ENCODE peak calls at places on chromosomes 3 and 15, in seven cellular contexts. One of them, this sample, is unnamed.

GRCh38 chr3:60364475-60364874 is 886.8 kb downstream of the FHIT start:
- DNase-seq in T1000: no peak
- DNase-seq in AG08395: no peak
- DNase-seq in HepG2: no peak
- DNase-seq in left ventricle myocardium inferior: no peak
- DNase-seq in Kasumi-1: no peak
- DNase-seq in brain microvascular endothelial cell: no peak
- DNase-seq in this sample: no peak

GRCh38 chr3:171396048-171396447 is 64.2 kb downstream of the TNIK start:
- DNase-seq in T1000: no peak
- DNase-seq in AG08395: no peak
- DNase-seq in HepG2: peak
- DNase-seq in left ventricle myocardium inferior: no peak
- DNase-seq in Kasumi-1: no peak
- DNase-seq in brain microvascular endothelial cell: peak
- DNase-seq in this sample: no peak

GRCh38 chr3:71707600-71707999 is 17.6 kb downstream of the EIF4E3 start:
- DNase-seq in T1000: no peak
- DNase-seq in AG08395: no peak
- DNase-seq in HepG2: no peak
- DNase-seq in left ventricle myocardium inferior: no peak
- DNase-seq in Kasumi-1: no peak
- DNase-seq in brain microvascular endothelial cell: peak
- DNase-seq in this sample: no peak

GRCh38 chr3:94114667-94115066 is 51.8 kb downstream of the NSUN3 start:
- DNase-seq in T1000: no peak
- DNase-seq in AG08395: no peak
- DNase-seq in HepG2: no peak
- DNase-seq in left ventricle myocardium inferior: no peak
- DNase-seq in Kasumi-1: no peak
- DNase-seq in brain microvascular endothelial cell: no peak
- DNase-seq in this sample: no peak

GRCh38 chr3:39362177-39362576 is 21.0 kb upstream of the SLC25A38 start:
- DNase-seq in T1000: no peak
- DNase-seq in AG08395: no peak
- DNase-seq in HepG2: no peak
- DNase-seq in left ventricle myocardium inferior: peak
- DNase-seq in Kasumi-1: no peak
- DNase-seq in brain microvascular endothelial cell: no peak
- DNase-seq in this sample: no peak

GRCh38 chr3:182487621-182488020 is 305.7 kb upstream of the ATP11B start:
- DNase-seq in T1000: no peak
- DNase-seq in AG08395: no peak
- DNase-seq in HepG2: no peak
- DNase-seq in left ventricle myocardium inferior: no peak
- DNase-seq in Kasumi-1: no peak
- DNase-seq in brain microvascular endothelial cell: no peak
- DNase-seq in this sample: no peak

GRCh38 chr3:175988401-175988800 is 1129.3 kb downstream of the NAALADL2 start:
- DNase-seq in T1000: no peak
- DNase-seq in AG08395: no peak
- DNase-seq in HepG2: no peak
- DNase-seq in left ventricle myocardium inferior: no peak
- DNase-seq in Kasumi-1: no peak
- DNase-seq in brain microvascular endothelial cell: no peak
- DNase-seq in this sample: no peak

GRCh38 chr3:183822631-183823030 is 2.7 kb downstream of the MAP6D1 start:
- DNase-seq in T1000: no peak
- DNase-seq in AG08395: no peak
- DNase-seq in HepG2: no peak
- DNase-seq in left ventricle myocardium inferior: no peak
- DNase-seq in Kasumi-1: no peak
- DNase-seq in brain microvascular endothelial cell: no peak
- DNase-seq in this sample: no peak

GRCh38 chr3:115325539-115325938 is 178.5 kb upstream of the ZBTB20 start:
- DNase-seq in T1000: peak
- DNase-seq in AG08395: peak
- DNase-seq in HepG2: peak
- DNase-seq in left ventricle myocardium inferior: no peak
- DNase-seq in Kasumi-1: peak
- DNase-seq in brain microvascular endothelial cell: peak
- DNase-seq in this sample: no peak

GRCh38 chr3:135099734-135100348 is 304.8 kb downstream of the EPHB1 start:
- DNase-seq in T1000: no peak
- DNase-seq in AG08395: no peak
- DNase-seq in HepG2: no peak
- DNase-seq in left ventricle myocardium inferior: no peak
- DNase-seq in Kasumi-1: no peak
- DNase-seq in brain microvascular endothelial cell: no peak
- DNase-seq in this sample: no peak

GRCh38 chr3:171844873-171845272 is 1.7 kb downstream of the TMEM212 start:
- DNase-seq in T1000: no peak
- DNase-seq in AG08395: no peak
- DNase-seq in HepG2: peak
- DNase-seq in left ventricle myocardium inferior: no peak
- DNase-seq in Kasumi-1: no peak
- DNase-seq in brain microvascular endothelial cell: no peak
- DNase-seq in this sample: no peak

GRCh38 chr3:157491136-157491535 is 12.1 kb downstream of the VEPH1 start:
- DNase-seq in T1000: no peak
- DNase-seq in AG08395: no peak
- DNase-seq in HepG2: no peak
- DNase-seq in left ventricle myocardium inferior: no peak
- DNase-seq in Kasumi-1: no peak
- DNase-seq in brain microvascular endothelial cell: no peak
- DNase-seq in this sample: no peak

GRCh38 chr15:28896944-28897343 is 11.2 kb downstream of the APBA2 start:
- DNase-seq in T1000: no peak
- DNase-seq in AG08395: no peak
- DNase-seq in HepG2: peak
- DNase-seq in left ventricle myocardium inferior: no peak
- DNase-seq in Kasumi-1: no peak
- DNase-seq in brain microvascular endothelial cell: peak
- DNase-seq in this sample: no peak

GRCh38 chr3:52849656-52850055 is 14.8 kb upstream of the MUSTN1 start:
- DNase-seq in T1000: no peak
- DNase-seq in AG08395: no peak
- DNase-seq in HepG2: no peak
- DNase-seq in left ventricle myocardium inferior: no peak
- DNase-seq in Kasumi-1: no peak
- DNase-seq in brain microvascular endothelial cell: no peak
- DNase-seq in this sample: no peak

GRCh38 chr3:1971780-1972179 is 126.9 kb upstream of the CNTN4 start:
- DNase-seq in T1000: no peak
- DNase-seq in AG08395: no peak
- DNase-seq in HepG2: no peak
- DNase-seq in left ventricle myocardium inferior: no peak
- DNase-seq in Kasumi-1: no peak
- DNase-seq in brain microvascular endothelial cell: peak
- DNase-seq in this sample: no peak

GRCh38 chr3:185586644-185586964 is 509 bp downstream of the SENP2 start:
- DNase-seq in T1000: no peak
- DNase-seq in AG08395: peak
- DNase-seq in HepG2: peak
- DNase-seq in left ventricle myocardium inferior: no peak
- DNase-seq in Kasumi-1: peak
- DNase-seq in brain microvascular endothelial cell: peak
- DNase-seq in this sample: no peak

GRCh38 chr3:187139126-187139894 is at the start of gene RPL39L:
- DNase-seq in T1000: peak
- DNase-seq in AG08395: peak
- DNase-seq in HepG2: no peak
- DNase-seq in left ventricle myocardium inferior: peak
- DNase-seq in Kasumi-1: peak
- DNase-seq in brain microvascular endothelial cell: peak
- DNase-seq in this sample: peak

This sample was measured in T-helper 9 cell.